ENCODE peak calls at places on chromosome 18, in five cellular contexts. X is HepG2, Y is K562, H is HCT116, G is GM12878. F is an unnamed sample.

GRCh38 chr18:35086704-35087103 is 45.5 kb downstream of the MAPRE2 start:
- DNase-seq in X (no peak), Y (no peak), H (no peak), G (no peak), F (no peak)

GRCh38 chr18:45837283-45838070 is 12.0 kb downstream of the SIGLEC15 start:
- DNase-seq in X (no peak), Y (no peak), H (no peak), G (no peak), F (peak)

GRCh38 chr18:35497006-35497333 is 790 bp downstream of the INO80C start:
- DNase-seq in X (no peak), Y (peak), H (no peak), G (no peak), F (no peak)

GRCh38 chr18:62138836-62139235 is 48.0 kb downstream of the PIGN start:
- DNase-seq in X (no peak), Y (no peak), H (no peak), G (no peak), F (no peak)

GRCh38 chr18:34224423-34225217 is at the start of gene NOL4:
- DNase-seq in X (peak), Y (no peak), H (no peak), G (no peak), F (peak)

GRCh38 chr18:28003451-28003850 is 173.5 kb downstream of the CDH2 start:
- DNase-seq in X (no peak), Y (no peak), H (no peak), G (no peak), F (no peak)

GRCh38 chr18:61825386-61825785 is 67.4 kb downstream of the RNF152 start:
- DNase-seq in X (no peak), Y (no peak), H (no peak), G (no peak), F (no peak)

GRCh38 chr18:46171331-46171730 is 67.1 kb downstream of the HAUS1 start:
- DNase-seq in X (no peak), Y (no peak), H (no peak), G (no peak), F (no peak)

GRCh38 chr18:69588301-69588700 is 187.6 kb downstream of the DOK6 start:
- DNase-seq in X (peak), Y (no peak), H (no peak), G (no peak), F (no peak)

GRCh38 chr18:24678626-24679025 is 218.2 kb downstream of the HRH4 start:
- DNase-seq in X (no peak), Y (no peak), H (no peak), G (no peak), F (no peak)

GRCh38 chr18:1438458-1438910 is 533.8 kb downstream of the ADCYAP1 start:
- DNase-seq in X (no peak), Y (peak), H (no peak), G (no peak), F (no peak)

GRCh38 chr18:22186484-22186971 is 17.1 kb downstream of the GATA6 start:
- DNase-seq in X (no peak), Y (no peak), H (no peak), G (no peak), F (no peak)

GRCh38 chr18:68623342-68623741 is 91.6 kb downstream of the TMX3 start:
- DNase-seq in X (peak), Y (peak), H (peak), G (no peak), F (peak)

GRCh38 chr18:76558881-76559667 is 64.0 kb upstream of the ZNF516 start:
- DNase-seq in X (no peak), Y (no peak), H (peak), G (no peak), F (no peak)

GRCh38 chr18:64017870-64018269 is 48.0 kb downstream of the SERPINB8 start:
- DNase-seq in X (peak), Y (peak), H (peak), G (no peak), F (no peak)

GRCh38 chr18:28794459-28795245 is 617.7 kb upstream of the CDH2 start:
- DNase-seq in X (no peak), Y (no peak), H (no peak), G (no peak), F (no peak)

GRCh38 chr18:22637787-22638186 is 220.1 kb upstream of the CTAGE1 start:
- DNase-seq in X (peak), Y (no peak), H (peak), G (no peak), F (no peak)

GRCh38 chr18:13219576-13219975 is 1.0 kb downstream of the LDLRAD4 start:
- DNase-seq in X (no peak), Y (no peak), H (no peak), G (no peak), F (no peak)

GRCh38 chr18:75132068-75132467 is 76.9 kb downstream of the PTGR3 start:
- DNase-seq in X (no peak), Y (no peak), H (no peak), G (no peak), F (no peak)

GRCh38 chr18:28168725-28169124 is 8.2 kb downstream of the CDH2 start:
- DNase-seq in X (no peak), Y (no peak), H (no peak), G (no peak), F (no peak)

GRCh38 chr18:38886235-38886634 is 1320.6 kb upstream of the CELF4 start:
- DNase-seq in X (no peak), Y (no peak), H (no peak), G (no peak), F (no peak)

GRCh38 chr18:7062844-7063243 is 54.8 kb downstream of the LAMA1 start:
- DNase-seq in X (no peak), Y (no peak), H (no peak), G (no peak), F (no peak)

GRCh38 chr18:811192-812122 is 585 bp downstream of the YES1 start:
- DNase-seq in X (no peak), Y (peak), H (no peak), G (no peak), F (no peak)

GRCh38 chr18:67549946-67550345 is 33.4 kb upstream of the DSEL start:
- DNase-seq in X (no peak), Y (no peak), H (no peak), G (no peak), F (no peak)

GRCh38 chr18:41714872-41715271 is 240.2 kb upstream of the PIK3C3 start:
- DNase-seq in X (no peak), Y (no peak), H (no peak), G (no peak), F (no peak)

GRCh38 chr18:32470136-32470712 is 458 bp downstream of the GAREM1 start:
- DNase-seq in X (no peak), Y (peak), H (no peak), G (no peak), F (no peak)
- TF ChIP-seq POLR2AphosphoS5 in X (no peak), Y (no peak), H (no peak), G (no peak), F (no peak)

GRCh38 chr18:3596324-3597158 is 146.6 kb downstream of the TGIF1 start:
- DNase-seq in X (peak), Y (peak), H (no peak), G (no peak), F (peak)

GRCh38 chr18:3595282-3596273 is 145.6 kb downstream of the TGIF1 start:
- DNase-seq in X (peak), Y (peak), H (no peak), G (peak), F (no peak)

GRCh38 chr18:3593381-3593903 is 143.5 kb downstream of the TGIF1 start:
- DNase-seq in X (no peak), Y (peak), H (no peak), G (no peak), F (peak)

GRCh38 chr18:3593904-3594759 is 144.2 kb downstream of the TGIF1 start:
- DNase-seq in X (peak), Y (peak), H (peak), G (peak), F (peak)

DNA sequence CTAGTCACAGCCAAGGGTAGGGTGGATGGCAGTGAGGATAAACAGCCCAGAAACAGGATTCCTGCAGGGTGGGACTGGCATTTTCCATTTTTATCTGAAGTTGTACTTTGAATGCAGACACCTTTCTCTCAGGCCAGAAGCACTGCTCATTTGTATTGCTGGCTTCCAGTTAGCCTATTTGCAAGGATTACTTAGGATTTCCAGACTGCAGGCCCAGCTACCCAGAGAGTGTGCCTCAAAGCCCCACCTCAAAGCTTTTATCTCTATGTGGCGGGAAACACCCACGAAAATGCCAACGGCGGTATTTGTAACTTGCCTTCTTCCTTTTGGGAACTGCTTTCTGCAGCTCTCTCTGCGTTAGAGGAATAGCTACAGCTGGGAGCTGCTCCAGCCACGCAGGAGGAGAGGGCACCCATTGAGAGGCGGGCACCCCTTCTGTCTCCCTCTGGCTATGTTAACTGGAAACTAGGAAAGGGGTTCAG is 144.8 kb downstream of the TGIF1 start:
- DNase-seq in X (peak), Y (peak), H (no peak), G (no peak), F (no peak)
- TF ChIP-seq MAX in X (peak), Y (no peak), H (no peak), G (no peak), F (no peak)

DNA sequence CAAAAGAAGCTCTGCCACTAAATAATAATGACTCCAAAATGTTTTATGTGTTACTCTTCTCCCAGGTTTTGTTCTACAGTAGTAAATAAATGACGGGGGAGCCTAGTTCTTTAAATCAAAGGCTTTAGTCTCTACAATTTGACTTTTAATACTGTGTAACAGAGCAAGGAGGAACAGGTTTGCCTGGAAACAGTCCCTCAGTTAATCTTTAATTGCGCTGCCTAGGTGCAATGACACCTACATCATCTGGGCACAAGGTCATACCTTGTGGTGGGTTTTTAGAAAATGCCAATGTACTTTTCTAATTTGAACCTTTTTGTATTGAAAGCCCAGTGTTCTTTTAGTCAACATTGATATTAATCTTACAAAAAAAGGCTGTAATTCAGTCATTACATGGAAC is 287.3 kb upstream of the SETBP1 start:
- DNase-seq in X (no peak), Y (no peak), H (no peak), G (no peak), F (no peak)
- TF ChIP-seq ZBTB33 in X (no peak), Y (no peak), H (no peak), G (no peak), F (no peak)

GRCh38 chr18:48715651-48716354 is 177.0 kb downstream of the CTIF start:
- DNase-seq in X (no peak), Y (no peak), H (no peak), G (no peak), F (no peak)
- TF ChIP-seq POLR2AphosphoS5 in X (no peak), Y (no peak), H (no peak), G (no peak), F (no peak)

GRCh38 chr18:10563886-10564285 is 38.1 kb downstream of the NAPG start:
- DNase-seq in X (no peak), Y (no peak), H (no peak), G (no peak), F (no peak)
- TF ChIP-seq MAX in X (no peak), Y (no peak), H (no peak), G (no peak), F (no peak)

DNA sequence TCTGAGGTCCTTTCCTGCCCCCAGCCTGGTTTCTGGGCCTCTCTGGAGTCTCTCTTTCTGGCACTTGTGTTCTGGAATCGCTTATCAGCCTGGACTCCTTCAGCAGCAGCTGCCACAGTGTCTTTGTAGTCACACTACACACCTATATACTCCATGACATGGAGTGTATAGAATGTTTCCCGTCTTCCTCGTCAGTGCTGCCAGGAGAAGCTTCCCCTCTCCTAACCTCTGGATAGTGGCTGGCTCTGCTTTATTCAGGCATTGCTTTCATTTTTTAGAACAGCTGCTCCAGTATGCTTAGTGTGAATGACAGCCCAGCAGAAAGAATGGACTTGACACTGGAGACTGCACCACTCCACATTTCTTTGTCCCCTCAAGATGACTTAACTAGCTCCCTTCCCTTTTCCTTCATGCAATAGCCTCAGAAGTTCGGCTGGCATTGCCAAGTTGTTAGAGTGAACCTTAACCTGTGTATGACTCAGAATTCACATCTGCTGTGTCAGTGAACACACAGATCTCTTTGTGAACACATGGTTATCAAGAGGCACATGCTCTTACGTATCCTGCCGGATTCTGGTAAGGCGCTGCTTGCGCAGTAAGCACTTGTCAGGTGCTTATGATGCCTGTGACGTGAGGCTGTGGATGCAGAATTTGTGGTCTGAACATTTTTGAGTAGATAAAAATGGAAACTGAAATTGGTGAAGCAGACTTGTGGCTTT is 73.8 kb downstream of the NEDD4L start:
- DNase-seq in X (peak), Y (peak), H (peak), G (no peak), F (no peak)
- TF ChIP-seq ZBTB33 in X (peak), Y (no peak), H (no peak), G (no peak), F (no peak)

GRCh38 chr18:54948350-54948837 is 10.9 kb downstream of the CCDC68 start:
- DNase-seq in X (peak), Y (no peak), H (no peak), G (no peak), F (no peak)

GRCh38 chr18:54947115-54947514 is 12.1 kb downstream of the CCDC68 start:
- DNase-seq in X (no peak), Y (no peak), H (no peak), G (no peak), F (no peak)

GRCh38 chr18:54945726-54946125 is 13.5 kb downstream of the CCDC68 start:
- DNase-seq in X (peak), Y (no peak), H (no peak), G (no peak), F (no peak)

GRCh38 chr18:54949588-54949987 is 9.7 kb downstream of the CCDC68 start:
- DNase-seq in X (no peak), Y (no peak), H (no peak), G (no peak), F (no peak)

GRCh38 chr18:54946149-54946581 is 13.1 kb downstream of the CCDC68 start:
- DNase-seq in X (peak), Y (peak), H (peak), G (peak), F (no peak)
- TF ChIP-seq POLR2AphosphoS5 in X (no peak), Y (peak), H (no peak), G (no peak), F (no peak)

GRCh38 chr18:26327062-26327461 is 100.8 kb downstream of the TAF4B start:
- DNase-seq in X (no peak), Y (no peak), H (no peak), G (no peak), F (no peak)
- TF ChIP-seq MAX in X (no peak), Y (no peak), H (no peak), G (no peak), F (no peak)

GRCh38 chr18:50218432-50219197 is 23.7 kb upstream of the MYO5B start:
- DNase-seq in X (peak), Y (peak), H (peak), G (peak), F (no peak)
- TF ChIP-seq ZBTB33 in X (no peak), Y (no peak), H (no peak), G (no peak), F (no peak)